ENCODE peak calls at places on chromosomes 13 and 19, in four cellular contexts. S, F, K and I are unnamed samples.

GRCh38 chr19:42132851-42133528 is 744 bp upstream of the POU2F2 start:
- DNase-seq in K (peak; percentile 92), S (no peak), F (peak; percentile 76), I (peak; percentile 84)

GRCh38 chr13:94272038-94272437 is 207.4 kb downstream of the DCT start:
- DNase-seq in S (no peak), F (no peak), K (no peak), I (no peak)

GRCh38 chr13:114148521-114148855 is 16.1 kb upstream of the RASA3 start:
- DNase-seq in S (no peak), F (peak; percentile 70), K (no peak), I (no peak)

GRCh38 chr19:18591735-18592385 is 3.3 kb downstream of the REX1BD start:
- DNase-seq in S (no peak), K (no peak), F (no peak), I (no peak)

GRCh38 chr19:35773020-35773809 is 2.1 kb upstream of the ARHGAP33 start:
- DNase-seq in S (no peak), F (no peak), K (no peak), I (no peak)

GRCh38 chr19:28497137-28497536 is 715.8 kb downstream of the UQCRFS1 start:
- DNase-seq in F (no peak), K (no peak), S (no peak), I (no peak)

GRCh38 chr19:50392759-50393158 is 8.6 kb downstream of the POLD1 start:
- DNase-seq in K (no peak), F (no peak), S (no peak), I (no peak)

GRCh38 chr13:86447479-86447878 is 648.3 kb upstream of the SLITRK6 start:
- DNase-seq in K (no peak), F (no peak), S (no peak), I (no peak)

GRCh38 chr13:110503037-110503901 is 58.3 kb downstream of the RAB20 start:
- DNase-seq in F (no peak), S (no peak), K (no peak), I (no peak)

GRCh38 chr13:106041445-106041844 is 494.0 kb downstream of the EFNB2 start:
- DNase-seq in K (no peak), S (no peak), F (no peak), I (no peak)

GRCh38 chr13:99339736-99340392 is 32.7 kb upstream of the GPR183 start:
- DNase-seq in F (no peak), K (no peak), S (no peak), I (no peak)

GRCh38 chr13:60226507-60226906 is 62.8 kb upstream of the DIAPH3 start:
- DNase-seq in K (no peak), F (no peak), S (peak; percentile 67), I (no peak)

GRCh38 chr13:48585456-48585840 is 52.6 kb upstream of the RCBTB2 start:
- DNase-seq in S (no peak), F (no peak), K (peak; percentile 57), I (no peak)

GRCh38 chr13:112768795-112769411 is 79.1 kb downstream of the ATP11A start:
- DNase-seq in F (no peak), K (no peak), S (no peak), I (peak; percentile 85)

GRCh38 chr19:55028757-55029156 is 9.3 kb downstream of the GP6 start:
- DNase-seq in F (no peak), K (no peak), S (no peak), I (no peak)

GRCh38 chr13:40786568-40786996 is 2.8 kb upstream of the SLC25A15 start:
- DNase-seq in F (no peak), K (no peak), S (no peak), I (no peak)

GRCh38 chr19:30719189-30719990 is 347.2 kb downstream of the ZNF536 start:
- DNase-seq in K (peak; percentile 38), S (no peak), F (no peak), I (peak; percentile 91)

GRCh38 chr19:4988770-4989251 is 19.9 kb downstream of the KDM4B start:
- DNase-seq in K (no peak), F (no peak), S (no peak), I (peak; percentile 73)

GRCh38 chr19:5130371-5131030 is 161.6 kb downstream of the KDM4B start:
- DNase-seq in K (no peak), F (peak; percentile 12), S (no peak), I (no peak)

GRCh38 chr13:97058417-97058816 is 64.1 kb upstream of the OXGR1 start:
- DNase-seq in F (no peak), K (no peak), S (peak; percentile 88), I (no peak)

GRCh38 chr13:22285867-22286632 is 615.2 kb downstream of the FGF9 start:
- DNase-seq in K (no peak), S (no peak), F (no peak), I (no peak)

GRCh38 chr13:90868321-90868920 is 479.1 kb upstream of the MIR17HG start:
- DNase-seq in S (no peak), F (no peak), K (peak; percentile 4), I (no peak)

GRCh38 chr19:32901504-32902161 is 32.1 kb upstream of the SLC7A9 start:
- DNase-seq in F (no peak), S (no peak), K (no peak), I (no peak)

GRCh38 chr19:31616031-31616430 is 266.8 kb upstream of the TSHZ3 start:
- DNase-seq in S (no peak), F (no peak), K (no peak), I (no peak)

GRCh38 chr13:98293570-98294142 is 116.6 kb upstream of the RNF113B start:
- DNase-seq in S (no peak), F (no peak), K (no peak), I (no peak)

GRCh38 chr19:33271246-33272021 is 30.9 kb downstream of the CEBPA start:
- DNase-seq in S (peak; percentile 28), F (no peak), K (no peak), I (no peak)

GRCh38 chr13:98112456-98112855 is 30.4 kb upstream of the FARP1 start:
- DNase-seq in K (no peak), S (no peak), F (no peak), I (no peak)

GRCh38 chr19:42081584-42082258 is 5.8 kb downstream of the ZNF574 start:
- DNase-seq in F (no peak), S (peak; percentile 37), K (peak; percentile 50), I (no peak)

GRCh38 chr13:97855570-97855970 is 97.9 kb upstream of the IPO5 start:
- DNase-seq in F (no peak), K (peak; percentile 2), S (peak; percentile 40), I (no peak)

GRCh38 chr13:74450976-74451375 is 316.8 kb upstream of the KLF12 start:
- DNase-seq in S (no peak), F (no peak), K (no peak), I (no peak)

GRCh38 chr13:107518292-107518691 is 697.0 kb downstream of the LIG4 start:
- DNase-seq in S (no peak), F (no peak), K (no peak), I (no peak)

GRCh38 chr13:113769881-113770280 is 10.9 kb downstream of the TMEM255B start:
- DNase-seq in S (no peak), F (no peak), K (no peak), I (no peak)